ENCODE peak calls at places on chromosomes 11 and 22, in eight cellular contexts. One of them, this sample, is unnamed.

GRCh38 chr11:20156280-20156875 is 3.9 kb downstream of the DBX1 start:
- DNase-seq in lower lobe of right lung: no peak
- DNase-seq in AG04450: no peak
- DNase-seq in right cardiac atrium: no peak
- DNase-seq in PC-3: no peak
- DNase-seq in thyroid gland: no peak
- DNase-seq in colonic mucosa: peak; percentile 32
- DNase-seq in tibial nerve: no peak
- DNase-seq in this sample: no peak

GRCh38 chr11:102309621-102310541 is 7.4 kb upstream of the BIRC3 start:
- DNase-seq in lower lobe of right lung: no peak
- DNase-seq in AG04450: no peak
- DNase-seq in right cardiac atrium: no peak
- DNase-seq in PC-3: no peak
- DNase-seq in thyroid gland: no peak
- DNase-seq in colonic mucosa: no peak
- DNase-seq in tibial nerve: no peak
- DNase-seq in this sample: no peak

GRCh38 chr11:78476066-78476465 is 58.4 kb upstream of the GAB2 start:
- DNase-seq in lower lobe of right lung: no peak
- DNase-seq in AG04450: no peak
- DNase-seq in right cardiac atrium: no peak
- DNase-seq in PC-3: peak; percentile 86
- DNase-seq in thyroid gland: no peak
- DNase-seq in colonic mucosa: no peak
- DNase-seq in tibial nerve: no peak
- DNase-seq in this sample: no peak

GRCh38 chr22:27419473-27419872 is 382.1 kb downstream of the MN1 start:
- DNase-seq in lower lobe of right lung: no peak
- DNase-seq in AG04450: no peak
- DNase-seq in right cardiac atrium: no peak
- DNase-seq in PC-3: no peak
- DNase-seq in thyroid gland: no peak
- DNase-seq in colonic mucosa: no peak
- DNase-seq in tibial nerve: no peak
- DNase-seq in this sample: no peak

GRCh38 chr22:48799227-48799970 is 1028.3 kb downstream of the BRD1 start:
- DNase-seq in lower lobe of right lung: no peak
- DNase-seq in AG04450: no peak
- DNase-seq in right cardiac atrium: no peak
- DNase-seq in PC-3: no peak
- DNase-seq in thyroid gland: no peak
- DNase-seq in colonic mucosa: no peak
- DNase-seq in tibial nerve: no peak
- DNase-seq in this sample: no peak

GRCh38 chr11:19225123-19225522 is 15.6 kb downstream of the E2F8 start:
- DNase-seq in lower lobe of right lung: no peak
- DNase-seq in AG04450: no peak
- DNase-seq in right cardiac atrium: no peak
- DNase-seq in PC-3: no peak
- DNase-seq in thyroid gland: no peak
- DNase-seq in colonic mucosa: no peak
- DNase-seq in tibial nerve: no peak
- DNase-seq in this sample: no peak

GRCh38 chr11:93192163-93192562 is 5.6 kb downstream of the SLC36A4 start:
- DNase-seq in lower lobe of right lung: no peak
- DNase-seq in AG04450: no peak
- DNase-seq in right cardiac atrium: no peak
- DNase-seq in PC-3: no peak
- DNase-seq in thyroid gland: no peak
- DNase-seq in colonic mucosa: no peak
- DNase-seq in tibial nerve: no peak
- DNase-seq in this sample: no peak

GRCh38 chr22:30521368-30522156 is 16.1 kb upstream of the SEC14L4 start:
- DNase-seq in lower lobe of right lung: no peak
- DNase-seq in AG04450: no peak
- DNase-seq in right cardiac atrium: no peak
- DNase-seq in PC-3: no peak
- DNase-seq in thyroid gland: no peak
- DNase-seq in colonic mucosa: no peak
- DNase-seq in tibial nerve: no peak
- DNase-seq in this sample: no peak

GRCh38 chr22:43861529-43861928 is 784 bp downstream of the SULT4A1 start:
- DNase-seq in lower lobe of right lung: no peak
- DNase-seq in AG04450: no peak
- DNase-seq in right cardiac atrium: no peak
- DNase-seq in PC-3: no peak
- DNase-seq in thyroid gland: no peak
- DNase-seq in colonic mucosa: no peak
- DNase-seq in tibial nerve: no peak
- DNase-seq in this sample: no peak
- H3K4me3 ChIP-seq in lower lobe of right lung: no peak overlapping the region
- H3K4me3 ChIP-seq in AG04450: no peak overlapping the region
- H3K4me3 ChIP-seq in right cardiac atrium: no peak overlapping the region
- H3K4me3 ChIP-seq in PC-3: no peak overlapping the region
- H3K4me3 ChIP-seq in thyroid gland: no peak overlapping the region
- H3K4me3 ChIP-seq in colonic mucosa: no peak overlapping the region
- H3K4me3 ChIP-seq in tibial nerve: no peak overlapping the region
- H3K4me3 ChIP-seq in this sample: no peak overlapping the region

DNA sequence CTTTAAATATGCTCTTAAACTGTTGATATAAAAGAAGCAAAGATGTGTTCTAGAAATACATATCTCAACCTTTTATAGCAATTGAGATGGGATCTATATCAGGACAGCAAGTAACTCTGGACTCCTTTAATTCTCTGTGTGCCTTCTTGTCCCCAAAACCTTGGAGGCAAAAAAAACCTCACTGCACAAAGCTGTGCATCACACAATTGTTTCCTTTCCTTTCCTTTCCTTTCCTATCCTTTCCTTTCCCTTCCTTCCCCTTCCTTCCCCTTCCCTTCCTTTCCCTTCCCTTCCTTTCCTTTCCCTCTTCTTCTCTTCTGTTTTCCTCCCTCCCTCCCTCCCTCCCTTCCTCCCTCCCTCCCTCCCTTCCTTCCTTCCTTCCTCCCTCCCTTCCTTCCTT is 9.5 kb upstream of the TTC12 start:
- DNase-seq in lower lobe of right lung: no peak
- DNase-seq in AG04450: no peak
- DNase-seq in right cardiac atrium: no peak
- DNase-seq in PC-3: no peak
- DNase-seq in thyroid gland: no peak
- DNase-seq in colonic mucosa: no peak
- DNase-seq in tibial nerve: no peak
- DNase-seq in this sample: no peak
- H3K4me3 ChIP-seq in lower lobe of right lung: no peak overlapping the region
- H3K4me3 ChIP-seq in AG04450: no peak overlapping the region
- H3K4me3 ChIP-seq in right cardiac atrium: no peak overlapping the region
- H3K4me3 ChIP-seq in PC-3: no peak overlapping the region
- H3K4me3 ChIP-seq in thyroid gland: no peak overlapping the region
- H3K4me3 ChIP-seq in colonic mucosa: no peak overlapping the region
- H3K4me3 ChIP-seq in tibial nerve: no peak overlapping the region
- H3K4me3 ChIP-seq in this sample: no peak overlapping the region

DNA sequence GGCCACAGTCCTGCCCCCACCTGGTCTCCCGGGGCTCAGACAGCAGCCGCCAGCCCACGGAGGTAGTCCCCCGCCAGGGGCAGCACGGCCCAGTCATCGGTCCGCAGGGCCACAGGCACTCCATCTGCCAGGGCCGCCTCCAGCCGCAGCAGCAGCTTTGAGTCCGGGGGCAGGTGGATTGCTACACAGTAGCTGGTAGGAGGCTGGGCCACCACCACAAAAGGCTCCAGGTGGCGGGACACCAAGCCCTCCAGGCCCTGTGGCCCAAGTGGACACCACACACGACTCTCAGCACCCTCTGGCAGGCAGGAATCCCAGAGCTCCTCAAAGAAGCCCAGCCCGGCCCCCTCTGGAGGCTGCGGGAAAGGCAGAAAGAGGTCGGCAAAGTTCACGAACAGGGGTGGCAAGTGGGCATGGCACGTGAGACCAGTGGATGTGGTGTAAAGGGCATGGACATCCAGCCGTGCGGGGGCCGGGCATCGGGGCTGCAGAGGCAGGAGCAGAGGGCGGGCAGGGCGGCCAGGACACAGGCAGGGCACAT is 2.9 kb downstream of the AP5B1 start:
- DNase-seq in lower lobe of right lung: no peak
- DNase-seq in AG04450: no peak
- DNase-seq in right cardiac atrium: no peak
- DNase-seq in PC-3: no peak
- DNase-seq in thyroid gland: no peak
- DNase-seq in colonic mucosa: peak; percentile 16
- DNase-seq in tibial nerve: no peak
- DNase-seq in this sample: no peak
- H3K4me3 ChIP-seq in lower lobe of right lung: peak overlapping the region; percentile 73
- H3K4me3 ChIP-seq in AG04450: no peak overlapping the region
- H3K4me3 ChIP-seq in right cardiac atrium: no peak overlapping the region
- H3K4me3 ChIP-seq in PC-3: no peak overlapping the region
- H3K4me3 ChIP-seq in thyroid gland: no peak overlapping the region
- H3K4me3 ChIP-seq in colonic mucosa: no peak overlapping the region
- H3K4me3 ChIP-seq in tibial nerve: no peak overlapping the region
- H3K4me3 ChIP-seq in this sample: no peak overlapping the region

GRCh38 chr11:72243567-72244316 is at the start of gene PHOX2A:
- DNase-seq in lower lobe of right lung: no peak
- DNase-seq in AG04450: no peak
- DNase-seq in right cardiac atrium: peak; percentile 14
- DNase-seq in PC-3: no peak
- DNase-seq in thyroid gland: no peak
- DNase-seq in colonic mucosa: no peak
- DNase-seq in tibial nerve: no peak
- DNase-seq in this sample: no peak
- H3K4me3 ChIP-seq in lower lobe of right lung: peak within 1 kb of the TSS; percentile 14
- H3K4me3 ChIP-seq in AG04450: peak within 1 kb of the TSS; percentile 25
- H3K4me3 ChIP-seq in right cardiac atrium: peak within 1 kb of the TSS; percentile 33
- H3K4me3 ChIP-seq in PC-3: no peak within 1 kb of the TSS
- H3K4me3 ChIP-seq in thyroid gland: no peak within 1 kb of the TSS
- H3K4me3 ChIP-seq in colonic mucosa: no peak within 1 kb of the TSS
- H3K4me3 ChIP-seq in tibial nerve: peak within 1 kb of the TSS; percentile 11
- H3K4me3 ChIP-seq in this sample: no peak within 1 kb of the TSS

GRCh38 chr11:123653405-123653996 is 923 bp downstream of the SCN3B start:
- DNase-seq in lower lobe of right lung: no peak
- DNase-seq in AG04450: no peak
- DNase-seq in right cardiac atrium: no peak
- DNase-seq in PC-3: peak; percentile 19
- DNase-seq in thyroid gland: no peak
- DNase-seq in colonic mucosa: no peak
- DNase-seq in tibial nerve: no peak
- DNase-seq in this sample: no peak
- H3K4me3 ChIP-seq in lower lobe of right lung: peak overlapping the region; percentile 66
- H3K4me3 ChIP-seq in AG04450: peak overlapping the region; percentile 66
- H3K4me3 ChIP-seq in right cardiac atrium: peak overlapping the region; percentile 34
- H3K4me3 ChIP-seq in PC-3: peak overlapping the region; percentile 74
- H3K4me3 ChIP-seq in thyroid gland: peak overlapping the region; percentile 66
- H3K4me3 ChIP-seq in colonic mucosa: peak overlapping the region; percentile 59
- H3K4me3 ChIP-seq in tibial nerve: peak overlapping the region; percentile 57
- H3K4me3 ChIP-seq in this sample: peak overlapping the region; percentile 65

DNA sequence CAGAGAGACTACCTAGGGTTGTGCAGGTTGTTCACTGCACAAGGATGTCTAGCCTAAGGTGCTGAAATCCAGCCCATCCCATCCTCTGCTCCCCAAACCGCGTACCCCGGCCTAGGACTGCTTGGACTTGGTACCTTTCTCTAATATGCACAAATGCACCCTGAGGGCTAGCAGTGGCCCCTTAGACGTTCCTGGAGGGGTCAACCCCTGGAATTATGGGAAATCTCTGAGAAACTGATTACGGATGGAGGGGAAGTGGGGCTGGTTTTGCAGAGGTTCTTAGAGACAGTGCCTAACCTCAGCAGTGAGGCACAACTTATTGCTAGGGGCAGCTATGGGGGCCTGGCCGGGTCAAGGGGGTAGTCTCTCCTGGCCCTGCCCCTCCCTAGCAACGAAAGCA is 2.5 kb downstream of the C11orf68 start:
- DNase-seq in lower lobe of right lung: no peak
- DNase-seq in AG04450: no peak
- DNase-seq in right cardiac atrium: no peak
- DNase-seq in PC-3: no peak
- DNase-seq in thyroid gland: no peak
- DNase-seq in colonic mucosa: no peak
- DNase-seq in tibial nerve: no peak
- DNase-seq in this sample: no peak
- H3K4me3 ChIP-seq in lower lobe of right lung: no peak overlapping the region
- H3K4me3 ChIP-seq in AG04450: peak overlapping the region; percentile 46
- H3K4me3 ChIP-seq in right cardiac atrium: no peak overlapping the region
- H3K4me3 ChIP-seq in PC-3: peak overlapping the region; percentile 76
- H3K4me3 ChIP-seq in thyroid gland: no peak overlapping the region
- H3K4me3 ChIP-seq in colonic mucosa: no peak overlapping the region
- H3K4me3 ChIP-seq in tibial nerve: no peak overlapping the region
- H3K4me3 ChIP-seq in this sample: peak overlapping the region; percentile 75

GRCh38 chr22:23753371-23753770 is 854 bp downstream of the VPREB3 start:
- DNase-seq in lower lobe of right lung: no peak
- DNase-seq in AG04450: no peak
- DNase-seq in right cardiac atrium: no peak
- DNase-seq in PC-3: no peak
- DNase-seq in thyroid gland: no peak
- DNase-seq in colonic mucosa: no peak
- DNase-seq in tibial nerve: no peak
- DNase-seq in this sample: no peak
- H3K4me3 ChIP-seq in lower lobe of right lung: no peak overlapping the region
- H3K4me3 ChIP-seq in AG04450: no peak overlapping the region
- H3K4me3 ChIP-seq in right cardiac atrium: no peak overlapping the region
- H3K4me3 ChIP-seq in PC-3: no peak overlapping the region
- H3K4me3 ChIP-seq in thyroid gland: no peak overlapping the region
- H3K4me3 ChIP-seq in colonic mucosa: no peak overlapping the region
- H3K4me3 ChIP-seq in tibial nerve: no peak overlapping the region
- H3K4me3 ChIP-seq in this sample: no peak overlapping the region

DNA sequence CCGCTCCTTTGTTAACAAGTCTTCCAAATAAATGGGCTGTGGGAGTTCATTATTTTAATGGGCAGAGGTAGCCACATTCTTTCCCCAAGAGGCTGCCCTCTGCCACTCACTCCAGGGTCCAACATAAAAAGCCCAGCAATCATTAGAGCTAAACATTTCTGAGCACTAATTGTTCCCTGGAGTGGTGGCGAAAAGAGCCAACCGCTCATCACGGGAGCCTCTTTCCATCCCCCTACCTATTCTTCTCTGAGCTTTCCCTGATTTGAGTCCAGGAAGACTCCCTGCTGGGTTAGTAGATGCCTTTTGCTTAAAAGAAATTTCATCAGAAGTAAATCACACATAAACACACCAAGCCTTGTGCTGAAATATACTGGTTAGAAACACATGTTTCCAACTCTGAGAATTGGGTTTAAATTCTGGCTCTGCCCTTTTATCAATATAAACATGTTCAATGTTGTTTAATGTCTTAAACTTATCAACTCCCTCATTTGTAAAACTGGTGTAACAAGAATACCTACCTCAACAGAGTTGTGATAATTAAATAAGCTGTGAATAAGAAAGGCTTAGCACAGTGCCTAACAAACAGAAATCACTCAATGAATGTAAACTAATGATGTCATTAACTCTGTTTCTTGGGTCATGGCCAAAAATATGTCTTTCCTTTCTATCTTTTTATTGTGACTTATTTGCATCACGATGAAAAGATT is at the start of gene OR5A2:
- DNase-seq in lower lobe of right lung: no peak
- DNase-seq in AG04450: no peak
- DNase-seq in right cardiac atrium: no peak
- DNase-seq in PC-3: peak; percentile 6
- DNase-seq in thyroid gland: no peak
- DNase-seq in colonic mucosa: no peak
- DNase-seq in tibial nerve: no peak
- DNase-seq in this sample: no peak
- H3K4me3 ChIP-seq in lower lobe of right lung: no peak within 1 kb of the TSS
- H3K4me3 ChIP-seq in AG04450: no peak within 1 kb of the TSS
- H3K4me3 ChIP-seq in right cardiac atrium: no peak within 1 kb of the TSS
- H3K4me3 ChIP-seq in PC-3: no peak within 1 kb of the TSS
- H3K4me3 ChIP-seq in thyroid gland: no peak within 1 kb of the TSS
- H3K4me3 ChIP-seq in colonic mucosa: no peak within 1 kb of the TSS
- H3K4me3 ChIP-seq in tibial nerve: no peak within 1 kb of the TSS
- H3K4me3 ChIP-seq in this sample: no peak within 1 kb of the TSS